ENCODE peak calls at places on chromosomes 2 and 18, in eight cellular contexts. W, J, A, X, E, I, B and Y are unnamed samples.
A peak's percentile ranks its signal among the peaks of the same experiment; 100 is the strongest.

GRCh38 chr2:26754539-26754938 is 9.5 kb upstream of the SLC35F6 start:
- DNase-seq in B (no peak), E (no peak), I (no peak), X (no peak), J (no peak), W (no peak), A (no peak), Y (no peak)

GRCh38 chr2:111135910-111136297 is 15.2 kb downstream of the BCL2L11 start:
- DNase-seq in E (no peak), W (no peak), I (no peak), J (peak; percentile 85), B (no peak), X (peak; percentile 26), A (peak; percentile 87), Y (no peak)

GRCh38 chr2:43073373-43073772 is 153.0 kb downstream of the ZFP36L2 start:
- DNase-seq in B (no peak), A (peak; percentile 95), W (no peak), X (peak; percentile 41), E (peak; percentile 59), J (no peak), I (no peak), Y (peak; percentile 81)

GRCh38 chr2:176653856-176654443 is 384.7 kb downstream of the MTX2 start:
- DNase-seq in J (peak; percentile 76), X (peak; percentile 45), I (peak; percentile 79), B (no peak), W (peak; percentile 60), A (peak; percentile 64), E (peak; percentile 73), Y (no peak)

GRCh38 chr2:172888704-172889103 is 153.1 kb downstream of the RAPGEF4 start:
- DNase-seq in A (no peak), W (no peak), X (no peak), J (no peak), E (no peak), I (no peak), B (no peak), Y (no peak)

GRCh38 chr2:11102466-11102865 is 52.8 kb upstream of the SLC66A3 start:
- DNase-seq in B (no peak), J (no peak), W (no peak), X (no peak), I (no peak), E (no peak), A (no peak), Y (no peak)

GRCh38 chr2:238635637-238636036 is 208.9 kb downstream of the ASB1 start:
- DNase-seq in X (no peak), E (no peak), A (no peak), I (no peak), B (no peak), J (no peak), W (no peak), Y (no peak)

GRCh38 chr18:13608791-13609552 is 117.4 kb downstream of the FAM210A start:
- DNase-seq in I (peak; percentile 38), E (peak; percentile 64), J (no peak), A (peak; percentile 36), W (no peak), B (no peak), X (no peak), Y (no peak)

GRCh38 chr2:44528595-44528994 is 166.8 kb downstream of the CAMKMT start:
- DNase-seq in W (no peak), A (peak; percentile 77), X (no peak), J (no peak), I (no peak), E (no peak), B (no peak), Y (peak; percentile 70)

GRCh38 chr2:101823347-101823791 is 125.9 kb downstream of the MAP4K4 start:
- DNase-seq in J (no peak), B (no peak), X (peak; percentile 76), A (no peak), I (peak; percentile 53), E (peak; percentile 90), W (peak; percentile 74), Y (peak; percentile 69)

GRCh38 chr2:241743620-241744019 is 9.2 kb downstream of the D2HGDH start:
- DNase-seq in I (no peak), J (no peak), B (no peak), E (no peak), W (no peak), A (no peak), X (no peak), Y (no peak)

GRCh38 chr2:1192121-1192520 is 221.1 kb upstream of the TPO start:
- DNase-seq in I (no peak), W (no peak), J (no peak), E (no peak), A (no peak), X (no peak), B (no peak), Y (no peak)

GRCh38 chr2:183000846-183001245 is 37.4 kb downstream of the NCKAP1 start:
- DNase-seq in X (no peak), W (no peak), E (no peak), A (no peak), I (no peak), B (no peak), J (no peak), Y (no peak)

GRCh38 chr18:50982802-50983179 is 15.0 kb downstream of the ELAC1 start:
- DNase-seq in I (no peak), B (no peak), W (no peak), E (no peak), J (no peak), A (no peak), X (no peak), Y (no peak)

GRCh38 chr2:177886824-177887223 is 185.8 kb downstream of the PDE11A start:
- DNase-seq in X (no peak), W (no peak), E (no peak), B (no peak), A (no peak), I (no peak), J (no peak), Y (no peak)

GRCh38 chr2:190863946-190864345 is 16.7 kb upstream of the GLS start:
- DNase-seq in I (no peak), A (no peak), W (no peak), B (no peak), J (no peak), E (no peak), X (no peak), Y (no peak)

GRCh38 chr2:23429036-23429435 is 44.1 kb downstream of the KLHL29 start:
- DNase-seq in X (no peak), E (no peak), I (no peak), B (no peak), A (no peak), W (no peak), J (no peak), Y (no peak)

GRCh38 chr2:136129601-136130000 is 11.7 kb upstream of the CXCR4 start:
- DNase-seq in E (peak; percentile 73), W (no peak), J (no peak), X (no peak), I (peak; percentile 80), B (no peak), A (no peak), Y (no peak)

GRCh38 chr18:23284629-23285028 is 149.3 kb downstream of the CABLES1 start:
- DNase-seq in X (no peak), E (no peak), I (no peak), A (no peak), B (no peak), W (no peak), J (no peak), Y (no peak)

GRCh38 chr2:116696223-116696622 is 1118.3 kb upstream of the DDX18 start:
- DNase-seq in B (no peak), W (no peak), A (no peak), X (no peak), J (no peak), E (no peak), I (no peak), Y (no peak)

GRCh38 chr2:17309741-17310339 is 208.4 kb downstream of the RAD51AP2 start:
- DNase-seq in B (no peak), I (peak; percentile 57), W (peak; percentile 41), J (no peak), A (no peak), X (peak; percentile 23), E (peak; percentile 53), Y (peak; percentile 43)

GRCh38 chr2:192741889-192742288 is 547.2 kb upstream of the TMEFF2 start:
- DNase-seq in B (no peak), X (no peak), E (no peak), I (no peak), W (no peak), A (no peak), J (no peak), Y (peak; percentile 17)
- TF ChIP-seq CTCF in B (no peak), X (no peak), E (no peak), I (peak; percentile 34), W (no peak), A (no peak), J (no peak), Y (peak; percentile 48)

DNA sequence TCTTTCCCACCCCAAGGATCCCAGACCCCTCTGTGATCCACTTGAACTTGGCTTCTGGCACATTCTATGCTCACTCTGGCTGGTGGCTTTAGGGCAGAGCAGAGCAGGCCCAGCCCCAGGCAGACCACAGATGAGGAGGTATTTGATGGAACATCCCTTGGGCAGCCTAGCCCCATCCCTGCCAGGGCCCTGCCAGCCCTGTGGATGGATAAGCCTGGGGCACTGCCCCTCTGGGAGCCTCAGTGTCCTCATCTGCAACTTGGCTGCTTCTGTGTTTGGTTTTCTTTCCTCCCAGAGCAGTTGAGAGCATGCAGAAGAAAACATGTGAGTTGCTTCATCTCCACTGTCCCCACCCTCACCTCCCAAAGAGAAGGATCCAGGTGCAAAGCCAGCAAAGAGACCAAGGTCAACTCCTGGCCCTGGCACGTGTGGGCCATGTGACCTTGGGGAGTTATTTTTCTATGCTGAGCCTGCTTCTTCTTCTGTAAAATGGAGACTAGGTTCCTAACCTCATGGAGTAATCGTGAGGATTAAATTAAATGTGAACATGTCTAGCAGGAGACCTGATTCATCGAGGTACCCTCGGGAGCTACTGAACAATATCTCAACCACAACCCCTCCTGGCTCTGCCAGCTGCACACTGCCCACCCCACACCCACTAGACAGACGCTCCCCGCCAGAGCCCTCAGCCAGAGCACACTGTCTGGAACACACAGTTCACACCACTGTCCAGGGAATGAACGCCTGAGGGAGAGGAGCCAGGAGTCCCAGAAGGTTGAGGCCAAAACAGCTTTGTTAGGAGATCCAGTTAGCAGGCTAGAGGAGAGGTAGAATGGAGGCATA is 14.6 kb upstream of the TNS1 start:
- DNase-seq in W (no peak), A (peak; percentile 54), B (peak; percentile 55), X (no peak), J (peak; percentile 83), I (no peak), E (no peak), Y (no peak)
- H3K27ac ChIP-seq in W (no peak overlapping the region), A (no peak overlapping the region), B (peak overlapping the region; percentile 91), X (peak overlapping the region; percentile 34), J (peak overlapping the region; percentile 82), I (no peak overlapping the region), E (no peak overlapping the region), Y (no peak overlapping the region)

GRCh38 chr18:58671122-58671940 is at the start of gene MALT1:
- DNase-seq in A (peak; percentile 97), X (peak; percentile 92), B (peak; percentile 61), I (peak; percentile 90), W (peak; percentile 97), J (peak; percentile 97), E (peak; percentile 98), Y (peak; percentile 75)
- TF ChIP-seq CTCF in A (no peak), X (peak; percentile 12), B (no peak), I (peak; percentile 10), W (no peak), J (no peak), E (no peak), Y (no peak)

DNA sequence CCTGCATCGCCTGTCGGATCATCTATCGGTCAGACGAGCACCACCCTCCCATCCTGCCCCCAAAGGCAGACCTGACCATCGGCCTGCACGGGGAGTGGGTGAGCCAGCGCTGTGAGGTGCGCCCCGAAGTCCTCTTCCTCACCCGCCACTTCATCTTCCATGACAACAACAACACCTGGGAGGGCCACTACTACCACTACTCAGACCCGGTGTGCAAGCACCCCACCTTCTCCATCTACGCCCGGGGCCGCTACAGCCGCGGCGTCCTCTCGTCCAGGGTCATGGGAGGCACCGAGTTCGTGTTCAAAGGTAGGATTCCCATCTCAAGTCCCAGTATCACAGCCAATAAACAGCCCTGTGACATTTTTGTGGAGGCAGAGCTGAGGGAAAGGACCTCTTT is 31.0 kb downstream of the APCDD1 start:
- DNase-seq in A (no peak), B (no peak), E (no peak), J (no peak), X (no peak), I (no peak), W (no peak), Y (no peak)
- H3K27ac ChIP-seq in A (no peak overlapping the region), B (no peak overlapping the region), E (no peak overlapping the region), J (no peak overlapping the region), X (no peak overlapping the region), I (no peak overlapping the region), W (no peak overlapping the region), Y (no peak overlapping the region)